ENCODE peak calls at places on chromosomes 13 and 19, in nine cellular contexts. W is neuronal stem cell, Y is mammary epithelial cell, K is breast epithelium, A is ascending aorta, T is fibroblast of lung, E is psoas muscle, L is neural progenitor cell, G is PC-3. U is an unnamed sample. For H3K27me3 and H3K36me3, the result is how much of the 10 kb centered on the place peaks cover.

GRCh38 chr19:57242821-57243220 is 2.4 kb downstream of the ZNF805 start:
- DNase-seq in W (no peak), Y (no peak), K (no peak), A (no peak), T (no peak), E (no peak), L (no peak), G (no peak), U (no peak)

GRCh38 chr19:16381756-16382401 is 57.3 kb downstream of the KLF2 start:
- DNase-seq in W (no peak), Y (no peak), K (no peak), A (peak), T (peak), E (peak), L (no peak), G (no peak), U (no peak)

GRCh38 chr19:50286443-50286842 is 42.7 kb downstream of the KCNC3 start:
- DNase-seq in W (no peak), Y (no peak), K (no peak), A (no peak), T (no peak), E (no peak), L (no peak), G (no peak), U (no peak)

GRCh38 chr13:110306960-110307696 is at the start of the genes COL4A1 and COL4A2:
- DNase-seq in W (peak), Y (peak), K (peak), A (peak), T (peak), E (peak), L (peak), G (peak), U (peak)

GRCh38 chr19:31278555-31279435 is 70.4 kb downstream of the TSHZ3 start:
- DNase-seq in W (no peak), Y (no peak), K (no peak), A (peak), T (no peak), E (no peak), L (no peak), G (no peak), U (no peak)

GRCh38 chr13:30745917-30746686 is 10.8 kb downstream of the ALOX5AP start:
- DNase-seq in W (no peak), Y (peak), K (no peak), A (no peak), T (peak), E (no peak), L (no peak), G (no peak), U (no peak)

GRCh38 chr19:58154287-58154678 is 3.7 kb upstream of the ZNF329 start:
- DNase-seq in W (no peak), Y (peak), K (peak), A (peak), T (peak), E (peak), L (peak), G (no peak), U (no peak)

GRCh38 chr19:28864577-28865042 is 348.3 kb downstream of the UQCRFS1 start:
- DNase-seq in W (no peak), Y (no peak), K (no peak), A (no peak), T (no peak), E (no peak), L (no peak), G (no peak), U (no peak)

GRCh38 chr19:46133101-46133627 is 8.7 kb upstream of the IGFL3 start:
- DNase-seq in W (peak), Y (peak), K (no peak), A (no peak), T (peak), E (no peak), L (peak), G (peak), U (peak)

GRCh38 chr19:3458595-3459284 is 21.6 kb downstream of the SMIM24 start:
- DNase-seq in W (no peak), Y (no peak), K (no peak), A (no peak), T (peak), E (peak), L (peak), G (no peak), U (peak)

GRCh38 chr13:35766663-35767062 is 290.2 kb upstream of the MAB21L1 start:
- DNase-seq in W (no peak), Y (no peak), K (no peak), A (no peak), T (no peak), E (no peak), L (no peak), G (no peak), U (no peak)

GRCh38 chr19:1779604-1779973 is 26.3 kb downstream of the ONECUT3 start:
- DNase-seq in W (no peak), Y (no peak), K (no peak), A (no peak), T (no peak), E (no peak), L (no peak), G (no peak), U (peak)

GRCh38 chr19:1782501-1782900 is 29.2 kb downstream of the ONECUT3 start:
- DNase-seq in W (no peak), Y (no peak), K (no peak), A (no peak), T (no peak), E (no peak), L (no peak), G (no peak), U (no peak)

GRCh38 chr19:1777149-1777548 is 23.8 kb downstream of the ONECUT3 start:
- DNase-seq in W (no peak), Y (no peak), K (no peak), A (no peak), T (no peak), E (no peak), L (no peak), G (no peak), U (no peak)

GRCh38 chr19:1783354-1783753 is 28.7 kb downstream of the ATP8B3 start:
- DNase-seq in W (no peak), Y (no peak), K (no peak), A (no peak), T (no peak), E (no peak), L (no peak), G (no peak), U (no peak)

DNA sequence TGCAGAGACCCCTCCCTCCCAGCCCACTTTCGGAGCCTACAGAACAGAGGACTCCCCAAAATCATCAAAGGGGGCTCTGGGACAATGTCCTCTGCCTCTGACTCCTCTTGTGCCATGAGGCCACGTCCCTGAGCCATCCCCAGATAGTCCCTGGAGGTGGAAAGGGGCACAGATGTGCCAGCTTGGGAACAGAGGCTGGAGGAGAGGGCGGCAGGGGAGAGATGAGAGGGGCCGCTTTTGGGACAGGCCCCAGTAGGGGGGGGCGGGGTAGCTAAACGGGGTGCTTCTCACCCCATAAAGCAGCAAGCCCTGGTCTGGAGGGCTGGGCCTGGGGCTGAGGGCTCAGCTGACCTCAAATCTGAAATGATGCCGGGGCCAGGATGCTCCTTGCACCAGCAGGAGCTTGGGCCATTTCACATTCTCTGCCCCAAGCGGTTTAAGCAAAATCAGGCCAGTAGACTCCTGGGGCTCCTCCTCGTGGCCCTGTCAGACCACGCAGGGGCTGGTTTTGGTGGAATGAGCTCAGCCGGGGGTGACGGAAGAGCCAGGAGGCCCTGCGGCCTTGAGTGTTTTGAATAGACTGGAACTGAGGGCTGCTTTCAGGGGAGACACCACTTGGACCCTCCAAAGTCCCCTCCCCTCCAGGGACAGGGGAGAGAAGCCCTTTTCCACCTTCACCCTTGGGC is 27.1 kb downstream of the ONECUT3 start:
- DNase-seq in W (no peak), Y (no peak), K (no peak), A (no peak), T (peak), E (no peak), L (no peak), G (peak), U (no peak)
- H3K27me3 ChIP-seq in W (half or more), Y (under half), K (half or more), A (under half), T (under half), E (half or more), L (half or more), G (under half), U (half or more)

DNA sequence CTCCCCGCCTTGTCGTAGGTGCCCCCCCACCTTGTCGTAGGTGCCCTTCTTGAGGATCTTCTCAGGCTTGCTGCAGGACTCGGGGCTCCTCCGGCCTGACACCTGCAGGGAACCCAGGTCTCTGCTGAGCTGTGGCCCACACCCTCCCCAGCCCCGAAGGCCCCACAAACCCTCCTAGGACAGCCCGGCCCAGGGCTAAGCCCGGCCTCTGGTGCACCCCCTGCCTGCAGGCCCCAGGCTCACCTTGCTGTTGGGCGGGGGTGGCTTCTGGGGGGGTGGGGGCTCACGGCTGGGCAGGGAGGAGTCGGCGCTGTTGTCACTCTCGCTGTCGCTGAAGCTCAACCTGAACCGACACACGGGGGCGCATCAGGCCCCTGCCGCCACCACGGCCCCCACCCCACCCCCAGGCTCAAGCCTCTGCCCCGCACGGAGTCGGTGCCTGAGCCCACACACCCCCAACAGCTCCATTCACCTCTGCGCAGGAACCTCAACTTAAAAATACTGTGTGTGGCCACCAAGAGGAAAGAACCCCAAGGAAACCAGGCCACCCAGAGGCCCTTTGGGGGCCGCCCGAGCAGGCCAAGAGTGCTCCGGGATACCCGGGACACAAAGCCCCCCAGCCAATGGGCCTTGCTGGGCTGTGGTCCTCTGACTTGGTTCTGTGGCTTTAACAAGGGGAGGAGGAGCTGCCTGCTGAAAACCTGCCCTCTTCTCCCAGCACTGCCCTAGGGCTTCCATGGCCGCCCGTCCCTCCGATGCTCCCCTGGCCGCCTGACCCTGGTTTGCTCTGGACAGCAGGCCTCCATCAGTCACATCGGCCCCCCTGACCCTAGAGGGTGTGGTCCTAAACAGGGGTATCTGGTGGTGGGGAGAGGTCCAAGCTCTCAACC is 65.8 kb downstream of the MLLT1 start:
- DNase-seq in W (no peak), Y (no peak), K (no peak), A (no peak), T (no peak), E (peak), L (no peak), G (no peak), U (peak)
- H3K4me3 ChIP-seq in W (no peak), Y (no peak), K (no peak), A (no peak), T (no peak), E (no peak), L (no peak), G (no peak), U (no peak)

DNA sequence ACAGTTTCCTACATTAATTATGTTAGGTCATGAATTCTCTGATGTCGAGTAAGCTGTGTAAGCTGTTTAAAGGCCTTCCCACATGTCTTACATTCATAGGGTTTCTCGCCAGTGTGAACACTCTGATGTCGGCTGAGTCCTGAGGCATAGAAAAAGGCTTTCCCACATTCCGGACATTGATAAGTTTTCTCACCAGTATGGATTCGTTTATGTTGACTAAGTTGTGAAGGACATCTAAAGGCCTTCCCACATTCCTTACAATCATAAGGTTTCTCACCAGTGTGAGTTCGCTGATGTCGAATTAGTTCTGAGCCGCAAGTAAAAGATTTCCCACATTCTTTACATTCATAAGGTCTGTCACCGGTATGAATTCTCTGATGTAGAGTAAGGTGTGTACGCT is 24.9 kb downstream of the ZNF850 start:
- DNase-seq in W (no peak), Y (no peak), K (no peak), A (no peak), T (no peak), E (no peak), L (no peak), G (no peak), U (no peak)
- H3K36me3 ChIP-seq in W (half or more), Y (under half), K (under half), A (half or more), T (under half), E (under half), L (half or more), G (half or more), U (under half)

GRCh38 chr13:113086991-113087922 is 18.3 kb upstream of the F7 start:
- DNase-seq in W (no peak), Y (no peak), K (no peak), A (no peak), T (no peak), E (peak), L (no peak), G (no peak), U (no peak)
- H3K27me3 ChIP-seq in W (under half), Y (under half), K (under half), A (under half), T (under half), E (under half), L (under half), G (under half), U (under half)

GRCh38 chr19:12939908-12940533 is 1.6 kb downstream of the CALR start:
- DNase-seq in W (no peak), Y (no peak), K (no peak), A (no peak), T (no peak), E (no peak), L (no peak), G (no peak), U (no peak)

GRCh38 chr19:12943437-12944044 is 2.1 kb upstream of the RAD23A start:
- DNase-seq in W (no peak), Y (no peak), K (no peak), A (no peak), T (no peak), E (no peak), L (no peak), G (no peak), U (peak)

GRCh38 chr19:12938536-12939291 is at the start of gene CALR:
- DNase-seq in W (no peak), Y (peak), K (no peak), A (no peak), T (peak), E (peak), L (peak), G (peak), U (peak)

GRCh38 chr19:12939292-12939606 is 840 bp downstream of the CALR start:
- DNase-seq in W (no peak), Y (peak), K (no peak), A (no peak), T (peak), E (peak), L (peak), G (peak), U (peak)

GRCh38 chr19:12940897-12941296 is 2.5 kb downstream of the CALR start:
- DNase-seq in W (no peak), Y (no peak), K (no peak), A (no peak), T (no peak), E (no peak), L (no peak), G (no peak), U (no peak)
- H3K4me3 ChIP-seq in W (no peak), Y (no peak), K (peak), A (peak), T (no peak), E (peak), L (no peak), G (peak), U (no peak)

U was measured in H7.